ENCODE peak calls at places on chromosome 10, in four cellular contexts. N is NCI-H1694 treated with DMSO at 0.1 percent for 48 hours; Q is stimulated activated CD4-positive, alpha-beta T cell treated with anti-CD3 and anti-CD28 coated beads, Interleukin-2, amount 100 ng/mL, for 48 hours; T is A172. B is an unnamed sample.
A peak's percentile ranks its signal among the peaks of the same experiment; 100 is the strongest.

GRCh38 chr10:111126073-111126472 is 49.2 kb downstream of the ADRA2A start:
- DNase-seq in T (no peak), Q (no peak), N (no peak), B (no peak)

GRCh38 chr10:109996225-109996624 is 11.6 kb upstream of the ADD3 start:
- DNase-seq in N (no peak), T (no peak), Q (no peak), B (no peak)

GRCh38 chr10:114987995-114988394 is 50.0 kb downstream of the TRUB1 start:
- DNase-seq in Q (no peak), N (no peak), T (peak; percentile 29), B (no peak)

GRCh38 chr10:92972066-92972870 is 88.3 kb upstream of the CYP26C1 start:
- DNase-seq in Q (no peak), N (no peak), T (peak; percentile 90), B (no peak)

GRCh38 chr10:107163086-107163880 is 1.2 kb downstream of the SORCS1 start:
- DNase-seq in N (no peak), T (no peak), Q (no peak), B (no peak)

GRCh38 chr10:126235091-126235978 is 152.9 kb downstream of the ADAM12 start:
- DNase-seq in N (no peak), T (no peak), Q (no peak), B (no peak)

GRCh38 chr10:101290415-101290814 is 61.2 kb upstream of the LBX1 start:
- DNase-seq in N (no peak), Q (no peak), T (no peak), B (no peak)

GRCh38 chr10:28661035-28661434 is 16.3 kb upstream of the BAMBI start:
- DNase-seq in T (peak; percentile 89), Q (no peak), N (no peak), B (no peak)

GRCh38 chr10:62705789-62706188 is 98.7 kb upstream of the ADO start:
- DNase-seq in N (no peak), Q (no peak), T (no peak), B (no peak)

GRCh38 chr10:112389147-112389822 is 15.4 kb downstream of the ACSL5 start:
- DNase-seq in N (no peak), T (peak; percentile 93), Q (peak; percentile 42), B (no peak)

GRCh38 chr10:59537451-59537850 is 172.2 kb downstream of the SLC16A9 start:
- DNase-seq in N (no peak), Q (no peak), T (no peak), B (no peak)

GRCh38 chr10:71829171-71829570 is 21.9 kb downstream of the PSAP start:
- DNase-seq in T (no peak), Q (no peak), N (no peak), B (no peak)

GRCh38 chr10:106355450-106355849 is 809.1 kb downstream of the SORCS1 start:
- DNase-seq in N (peak; percentile 1), Q (no peak), T (no peak), B (no peak)

GRCh38 chr10:25552283-25552919 is 377.6 kb downstream of the GPR158 start:
- DNase-seq in Q (no peak), T (no peak), N (no peak), B (no peak)

GRCh38 chr10:61332506-61332905 is 120.7 kb downstream of the TMEM26 start:
- DNase-seq in T (no peak), N (no peak), Q (no peak), B (no peak)

GRCh38 chr10:93462881-93463280 is 19.3 kb downstream of the MYOF start:
- DNase-seq in Q (no peak), N (no peak), T (peak; percentile 95), B (no peak)

GRCh38 chr10:108249940-108250339 is 1085.4 kb upstream of the SORCS1 start:
- DNase-seq in Q (no peak), T (peak; percentile 8), N (no peak), B (no peak)

GRCh38 chr10:92655426-92655825 is 34.3 kb upstream of the HHEX start:
- DNase-seq in T (no peak), N (no peak), Q (no peak), B (no peak)

GRCh38 chr10:101525848-101526247 is 62.2 kb downstream of the POLL start:
- DNase-seq in Q (no peak), T (no peak), N (no peak), B (no peak)

GRCh38 chr10:1454428-1454827 is 282.9 kb downstream of the ADARB2 start:
- DNase-seq in N (no peak), T (no peak), Q (no peak), B (no peak)

GRCh38 chr10:34377833-34378232 is 437.3 kb downstream of the PARD3 start:
- DNase-seq in T (no peak), N (no peak), Q (no peak), B (no peak)

GRCh38 chr10:125868372-125868975 is 12.6 kb downstream of the DHX32 start:
- DNase-seq in T (peak; percentile 32), N (no peak), Q (peak; percentile 3), B (no peak)

GRCh38 chr10:46006219-46006618 is 24.2 kb downstream of the NCOA4 start:
- DNase-seq in T (peak; percentile 76), N (no peak), Q (no peak), B (no peak)

GRCh38 chr10:110172155-110172554 is 35.2 kb upstream of the MXI1 start:
- DNase-seq in N (no peak), Q (no peak), T (no peak), B (no peak)

GRCh38 chr10:84415539-84416244 is 87.3 kb downstream of the CCSER2 start:
- DNase-seq in T (no peak), N (no peak), Q (no peak), B (no peak)

B was measured in cerebellar nuclear complex.